ENCODE peak calls at places on chromosomes 2 and 18, in six cellular contexts. One of them, this sample, is unnamed.

GRCh38 chr2:86078801-86079545 is 26.7 kb downstream of the POLR1A start:
- DNase-seq in WTC11: no peak
- DNase-seq in transverse colon: peak; percentile 44
- DNase-seq in endodermal cell: no peak
- DNase-seq in MM.1S: peak; percentile 82
- DNase-seq in Calu3: peak; percentile 10
- DNase-seq in this sample: no peak

GRCh38 chr2:85277416-85278158 is 50.2 kb downstream of the TGOLN2 start:
- DNase-seq in WTC11: no peak
- DNase-seq in transverse colon: no peak
- DNase-seq in endodermal cell: no peak
- DNase-seq in MM.1S: no peak
- DNase-seq in Calu3: no peak
- DNase-seq in this sample: no peak

GRCh38 chr2:23940976-23941605 is 828 bp downstream of the UBXN2A start:
- DNase-seq in WTC11: no peak
- DNase-seq in transverse colon: no peak
- DNase-seq in endodermal cell: no peak
- DNase-seq in MM.1S: no peak
- DNase-seq in Calu3: no peak
- DNase-seq in this sample: no peak

GRCh38 chr18:74457043-74457742 is at the start of gene DIPK1C:
- DNase-seq in WTC11: peak; percentile 40
- DNase-seq in transverse colon: no peak
- DNase-seq in endodermal cell: peak; percentile 66
- DNase-seq in MM.1S: no peak
- DNase-seq in Calu3: no peak
- DNase-seq in this sample: no peak

GRCh38 chr2:68714866-68715265 is 19.7 kb upstream of the ARHGAP25 start:
- DNase-seq in WTC11: no peak
- DNase-seq in transverse colon: peak; percentile 69
- DNase-seq in endodermal cell: no peak
- DNase-seq in MM.1S: peak; percentile 91
- DNase-seq in Calu3: no peak
- DNase-seq in this sample: peak; percentile 42

GRCh38 chr2:119106301-119106897 is 52.2 kb downstream of the C1QL2 start:
- DNase-seq in WTC11: peak; percentile 81
- DNase-seq in transverse colon: peak; percentile 24
- DNase-seq in endodermal cell: peak; percentile 93
- DNase-seq in MM.1S: peak; percentile 61
- DNase-seq in Calu3: peak; percentile 51
- DNase-seq in this sample: no peak

GRCh38 chr2:26566081-26566375 is 75.1 kb downstream of the CIB4 start:
- DNase-seq in WTC11: no peak
- DNase-seq in transverse colon: no peak
- DNase-seq in endodermal cell: peak; percentile 13
- DNase-seq in MM.1S: no peak
- DNase-seq in Calu3: no peak
- DNase-seq in this sample: no peak

GRCh38 chr2:128280901-128281321 is 37.8 kb downstream of the HS6ST1 start:
- DNase-seq in WTC11: peak; percentile 10
- DNase-seq in transverse colon: no peak
- DNase-seq in endodermal cell: peak; percentile 55
- DNase-seq in MM.1S: no peak
- DNase-seq in Calu3: no peak
- DNase-seq in this sample: no peak

GRCh38 chr18:78742346-78742745 is 237.3 kb upstream of the SALL3 start:
- DNase-seq in WTC11: no peak
- DNase-seq in transverse colon: no peak
- DNase-seq in endodermal cell: peak; percentile 22
- DNase-seq in MM.1S: no peak
- DNase-seq in Calu3: no peak
- DNase-seq in this sample: no peak

GRCh38 chr18:40210696-40211095 is 1744.3 kb upstream of the PIK3C3 start:
- DNase-seq in WTC11: no peak
- DNase-seq in transverse colon: no peak
- DNase-seq in endodermal cell: no peak
- DNase-seq in MM.1S: no peak
- DNase-seq in Calu3: no peak
- DNase-seq in this sample: no peak

GRCh38 chr2:121746071-121746578 is 9.3 kb upstream of the TSN start:
- DNase-seq in WTC11: no peak
- DNase-seq in transverse colon: no peak
- DNase-seq in endodermal cell: peak; percentile 83
- DNase-seq in MM.1S: no peak
- DNase-seq in Calu3: no peak
- DNase-seq in this sample: no peak

GRCh38 chr18:67600781-67601180 is 84.3 kb upstream of the DSEL start:
- DNase-seq in WTC11: no peak
- DNase-seq in transverse colon: no peak
- DNase-seq in endodermal cell: no peak
- DNase-seq in MM.1S: no peak
- DNase-seq in Calu3: no peak
- DNase-seq in this sample: no peak

GRCh38 chr2:210617732-210618330 is 61.4 kb downstream of the CPS1 start:
- DNase-seq in WTC11: no peak
- DNase-seq in transverse colon: no peak
- DNase-seq in endodermal cell: peak; percentile 54
- DNase-seq in MM.1S: peak; percentile 71
- DNase-seq in Calu3: peak; percentile 39
- DNase-seq in this sample: peak; percentile 16

DNA sequence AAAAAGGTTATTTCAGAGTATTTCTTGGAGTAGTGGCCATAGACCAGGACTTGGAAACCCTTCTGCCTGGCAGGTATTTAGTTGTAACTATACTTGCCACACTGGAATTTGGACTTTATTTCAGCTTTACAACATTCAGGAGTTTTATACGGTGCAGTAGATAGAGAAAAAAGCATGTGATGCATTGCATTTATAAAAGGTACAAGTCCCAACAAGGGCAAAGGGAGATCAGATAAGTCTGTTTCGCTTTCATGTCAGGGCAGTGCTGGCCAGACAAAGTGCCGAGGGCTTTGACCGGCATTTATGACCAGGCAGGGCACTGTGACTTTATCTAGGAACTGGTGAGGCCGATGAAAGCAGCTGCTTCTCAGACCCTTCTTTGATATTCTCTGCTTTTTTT is 145.4 kb downstream of the RTN4 start:
- DNase-seq in WTC11: no peak
- DNase-seq in transverse colon: peak; percentile 76
- DNase-seq in endodermal cell: no peak
- DNase-seq in MM.1S: no peak
- DNase-seq in Calu3: no peak
- DNase-seq in this sample: no peak
- TF ChIP-seq CTCF in WTC11: no peak
- TF ChIP-seq CTCF in transverse colon: no peak
- TF ChIP-seq CTCF in endodermal cell: no peak
- TF ChIP-seq CTCF in MM.1S: no peak
- TF ChIP-seq CTCF in Calu3: no peak
- TF ChIP-seq CTCF in this sample: no peak

GRCh38 chr18:62324917-62325805 is at the start of gene TNFRSF11A:
- DNase-seq in WTC11: peak; percentile 75
- DNase-seq in transverse colon: peak; percentile 83
- DNase-seq in endodermal cell: peak; percentile 93
- DNase-seq in MM.1S: peak; percentile 52
- DNase-seq in Calu3: peak; percentile 88
- DNase-seq in this sample: peak; percentile 87
- TF ChIP-seq CTCF in WTC11: peak; percentile 43
- TF ChIP-seq CTCF in transverse colon: peak; percentile 48
- TF ChIP-seq CTCF in endodermal cell: peak; percentile 76
- TF ChIP-seq CTCF in MM.1S: peak; percentile 4
- TF ChIP-seq CTCF in Calu3: peak; percentile 54
- TF ChIP-seq CTCF in this sample: peak; percentile 62

DNA sequence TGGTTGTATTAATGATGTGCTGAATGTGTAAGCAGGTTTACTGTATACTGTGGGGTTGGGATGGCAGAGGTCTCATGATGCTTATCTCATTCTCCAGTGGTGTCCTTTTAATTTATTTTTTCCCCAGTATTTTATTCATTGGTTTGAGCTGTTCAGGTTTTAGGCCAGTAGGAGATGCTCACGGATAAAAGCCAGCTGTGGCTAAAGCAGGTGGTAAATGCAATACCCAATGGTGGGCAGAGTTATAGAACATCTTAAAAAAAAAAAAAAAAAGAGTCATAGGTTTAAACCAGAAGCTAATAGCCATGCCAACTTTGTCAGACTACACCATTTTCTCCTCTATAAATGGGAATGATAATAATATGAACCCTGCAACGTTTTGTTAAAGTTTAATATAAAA is 57.8 kb upstream of the NEUROD1 start:
- DNase-seq in WTC11: no peak
- DNase-seq in transverse colon: no peak
- DNase-seq in endodermal cell: peak; percentile 50
- DNase-seq in MM.1S: no peak
- DNase-seq in Calu3: no peak
- DNase-seq in this sample: no peak
- TF ChIP-seq CTCF in WTC11: no peak
- TF ChIP-seq CTCF in transverse colon: no peak
- TF ChIP-seq CTCF in endodermal cell: peak; percentile 66
- TF ChIP-seq CTCF in MM.1S: peak; percentile 4
- TF ChIP-seq CTCF in Calu3: peak; percentile 20
- TF ChIP-seq CTCF in this sample: no peak

GRCh38 chr2:37412201-37412600 is 67.8 kb downstream of the QPCT start:
- DNase-seq in WTC11: no peak
- DNase-seq in transverse colon: no peak
- DNase-seq in endodermal cell: peak; percentile 66
- DNase-seq in MM.1S: no peak
- DNase-seq in Calu3: no peak
- DNase-seq in this sample: no peak
- TF ChIP-seq CTCF in WTC11: no peak
- TF ChIP-seq CTCF in transverse colon: no peak
- TF ChIP-seq CTCF in endodermal cell: no peak
- TF ChIP-seq CTCF in MM.1S: no peak
- TF ChIP-seq CTCF in Calu3: no peak
- TF ChIP-seq CTCF in this sample: no peak

DNA sequence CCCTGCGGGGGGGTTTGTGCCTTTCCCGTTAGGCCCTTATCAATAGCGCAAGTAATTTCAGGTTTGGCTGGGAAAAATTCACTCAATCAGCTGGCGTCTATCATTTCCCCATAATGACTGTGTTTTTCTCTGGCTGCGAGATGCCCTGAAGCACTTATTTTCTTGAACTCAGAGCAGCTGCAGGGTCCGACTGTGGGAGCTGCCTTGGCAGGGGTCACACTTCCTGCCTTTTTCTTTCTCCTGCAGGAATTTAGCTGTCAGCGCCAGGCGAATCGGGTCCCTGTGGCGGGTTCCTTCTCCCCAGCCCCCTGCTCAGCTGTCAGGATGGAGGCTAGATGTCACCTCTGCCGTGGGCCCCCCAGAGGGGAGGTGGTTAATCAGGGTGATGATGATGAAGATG is 81.3 kb upstream of the HPCAL1 start:
- DNase-seq in WTC11: no peak
- DNase-seq in transverse colon: no peak
- DNase-seq in endodermal cell: no peak
- DNase-seq in MM.1S: no peak
- DNase-seq in Calu3: no peak
- DNase-seq in this sample: no peak
- TF ChIP-seq CTCF in WTC11: no peak
- TF ChIP-seq CTCF in transverse colon: no peak
- TF ChIP-seq CTCF in endodermal cell: no peak
- TF ChIP-seq CTCF in MM.1S: no peak
- TF ChIP-seq CTCF in Calu3: no peak
- TF ChIP-seq CTCF in this sample: no peak

GRCh38 chr2:159557437-159558034 is 58.8 kb downstream of the BAZ2B start:
- DNase-seq in WTC11: no peak
- DNase-seq in transverse colon: no peak
- DNase-seq in endodermal cell: peak; percentile 55
- DNase-seq in MM.1S: no peak
- DNase-seq in Calu3: peak; percentile 7
- DNase-seq in this sample: no peak
- TF ChIP-seq CTCF in WTC11: no peak
- TF ChIP-seq CTCF in transverse colon: peak; percentile 31
- TF ChIP-seq CTCF in endodermal cell: peak; percentile 77
- TF ChIP-seq CTCF in MM.1S: peak; percentile 9
- TF ChIP-seq CTCF in Calu3: no peak
- TF ChIP-seq CTCF in this sample: peak; percentile 30